ENCODE peak calls at places on chromosome 22, in seven cellular contexts. F is brain microvascular endothelial cell, M is stomach, X is left lung, V is heart right ventricle, R is uterus, I is hepatocyte. D is an unnamed sample. For H3K36me3, the result is how much of the 10 kb centered on the place peaks cover.

GRCh38 chr22:18057568-18058209 is 20.1 kb upstream of the PEX26 start:
- DNase-seq in F (peak), X (no peak), I (peak), M (peak), R (peak), V (no peak), D (peak)

GRCh38 chr22:40607506-40607905 is 29.0 kb downstream of the MRTFA start:
- DNase-seq in R (no peak), M (no peak), I (no peak), V (no peak), F (no peak), X (no peak), D (no peak)

GRCh38 chr22:36194971-36195370 is 6.6 kb downstream of the APOL4 start:
- DNase-seq in F (peak), I (peak), M (peak), X (no peak), R (peak), V (peak), D (no peak)

GRCh38 chr22:43819691-43820670 is 7.9 kb upstream of the EFCAB6 start:
- DNase-seq in V (no peak), M (no peak), I (no peak), F (no peak), R (no peak), X (no peak), D (no peak)

GRCh38 chr22:42596376-42596775 is 18.3 kb downstream of the POLDIP3 start:
- DNase-seq in I (no peak), X (no peak), F (no peak), M (no peak), V (peak), R (no peak), D (no peak)

GRCh38 chr22:27801197-27801615 is 350 bp downstream of the MN1 start:
- DNase-seq in I (peak), V (peak), M (peak), F (no peak), R (no peak), X (no peak), D (no peak)

GRCh38 chr22:33018232-33018864 is 39.8 kb downstream of the SYN3 start:
- DNase-seq in F (peak), M (peak), R (peak), V (peak), I (peak), X (no peak), D (no peak)

GRCh38 chr22:16801571-16801970 is 23.6 kb downstream of the XKR3 start:
- DNase-seq in M (no peak), X (no peak), V (no peak), R (no peak), F (no peak), I (no peak), D (no peak)

GRCh38 chr22:46062971-46063631 is 86.1 kb upstream of the WNT7B start:
- DNase-seq in X (peak), V (no peak), F (no peak), I (no peak), M (peak), R (peak), D (peak)

DNA sequence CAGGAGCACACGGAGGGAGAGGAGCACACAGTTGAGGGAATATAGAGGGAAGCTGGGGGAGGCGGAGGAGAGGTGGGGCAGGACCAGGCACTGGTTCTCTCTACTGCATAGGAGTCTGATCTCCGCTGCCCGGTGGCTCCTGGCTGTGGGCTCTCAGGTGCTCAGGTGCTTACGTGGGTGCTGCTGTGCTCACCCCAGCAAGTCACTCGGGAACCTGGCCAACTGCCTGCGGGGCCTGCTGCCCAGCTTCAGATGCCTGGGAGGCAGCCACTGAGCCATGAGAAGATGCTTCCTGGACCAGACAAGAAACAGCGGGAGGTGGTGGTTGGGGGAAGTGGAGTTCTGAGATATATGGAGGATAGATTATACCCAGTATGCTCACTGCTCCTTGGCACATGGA is 1303.4 kb downstream of the TBC1D22A start:
- DNase-seq in V (no peak), F (no peak), M (no peak), X (no peak), I (no peak), R (no peak), D (no peak)
- TF ChIP-seq CTCF in V (no peak), F (no peak), M (no peak), X (no peak), I (no peak), R (no peak), D (no peak)

GRCh38 chr22:23831781-23832180 is 7.0 kb downstream of the DERL3 start:
- DNase-seq in V (no peak), M (no peak), I (no peak), R (no peak), F (no peak), X (no peak), D (no peak)
- H3K36me3 ChIP-seq in V (under half), M (half or more), I (under half), R (under half), F (under half), X (half or more), D (under half)

DNA sequence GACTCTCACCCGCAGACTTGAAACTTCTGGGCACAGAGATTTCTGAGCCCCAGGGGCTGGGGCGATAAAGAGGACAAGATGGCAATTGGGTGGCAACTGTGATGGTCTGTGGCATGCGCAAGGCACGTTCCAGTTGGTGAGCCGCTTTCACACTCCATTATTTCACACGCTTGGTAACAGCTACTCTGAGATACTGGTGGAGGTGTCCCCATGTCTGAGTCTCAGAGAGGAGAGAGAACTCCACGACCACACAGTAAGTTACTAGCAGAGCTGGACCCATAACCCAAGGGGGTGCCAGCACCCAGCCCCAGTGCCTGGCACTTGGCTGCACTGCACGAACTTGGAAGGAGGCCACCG is 6.0 kb upstream of the KCNJ4 start:
- DNase-seq in I (no peak), R (no peak), M (no peak), V (no peak), X (peak), F (no peak), D (no peak)
- H3K4me3 ChIP-seq in I (no peak), R (no peak), M (no peak), V (peak), X (no peak), F (no peak), D (peak)

DNA sequence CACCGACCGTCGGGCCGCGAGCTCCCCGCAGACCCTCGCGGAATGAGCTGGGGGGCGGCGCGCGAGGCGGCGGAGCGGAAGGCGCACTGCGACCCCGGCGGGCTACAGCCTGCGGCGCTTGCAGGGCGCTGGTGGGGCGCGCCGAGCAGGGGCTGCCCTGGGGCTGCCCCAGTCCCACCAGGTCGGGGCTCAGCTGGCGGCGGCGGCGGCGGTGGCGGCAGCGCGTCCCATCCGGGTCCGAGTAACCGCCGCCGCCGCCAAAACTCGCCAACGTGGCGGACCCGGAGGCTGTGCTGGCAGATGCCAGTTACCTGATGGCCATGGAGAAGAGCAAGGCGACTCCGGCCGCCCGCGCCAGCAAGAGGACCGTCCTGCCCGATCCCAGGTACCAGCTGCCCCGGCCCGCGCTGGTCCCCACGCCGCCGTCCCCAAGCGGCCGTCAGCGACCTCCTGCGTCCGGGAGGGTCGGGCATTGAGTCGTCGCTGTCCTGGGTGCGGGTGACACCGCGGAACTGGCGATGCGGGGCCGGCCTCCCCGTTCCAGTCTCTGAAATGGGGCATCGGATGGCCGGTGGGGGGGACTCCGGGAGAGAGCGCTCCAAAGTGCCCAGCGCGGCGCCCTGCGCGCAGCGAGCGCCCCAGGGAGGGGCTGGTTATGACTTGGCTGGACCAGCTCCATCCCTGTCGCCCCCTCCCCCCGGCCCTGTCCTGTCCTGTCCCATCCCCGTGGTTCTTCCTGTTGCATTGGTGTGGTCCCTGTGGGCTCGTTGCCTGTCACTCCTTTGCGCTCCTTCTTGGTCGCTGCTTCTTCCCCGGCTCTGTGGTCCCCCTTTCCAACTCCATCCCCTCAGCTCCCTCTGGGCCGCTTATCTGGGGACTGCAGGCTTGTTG is 63.5 kb downstream of the CRYBB2 start:
- DNase-seq in I (peak), M (no peak), V (no peak), X (peak), R (no peak), F (no peak), D (no peak)
- TF ChIP-seq CTCF in I (no peak), M (no peak), V (no peak), X (no peak), R (no peak), F (no peak), D (no peak)

GRCh38 chr22:30029512-30029911 is 50.8 kb upstream of the HORMAD2 start:
- DNase-seq in M (no peak), F (no peak), R (no peak), V (no peak), X (no peak), I (no peak), D (no peak)

GRCh38 chr22:30026751-30027150 is 53.5 kb upstream of the HORMAD2 start:
- DNase-seq in F (no peak), R (no peak), V (no peak), M (no peak), X (no peak), I (no peak), D (no peak)

GRCh38 chr22:30028731-30029130 is 51.5 kb upstream of the HORMAD2 start:
- DNase-seq in M (no peak), F (no peak), R (no peak), X (no peak), I (no peak), V (no peak), D (no peak)

GRCh38 chr22:30027169-30027568 is 53.1 kb upstream of the HORMAD2 start:
- DNase-seq in I (peak), V (no peak), R (no peak), X (no peak), F (no peak), M (peak), D (no peak)

DNA sequence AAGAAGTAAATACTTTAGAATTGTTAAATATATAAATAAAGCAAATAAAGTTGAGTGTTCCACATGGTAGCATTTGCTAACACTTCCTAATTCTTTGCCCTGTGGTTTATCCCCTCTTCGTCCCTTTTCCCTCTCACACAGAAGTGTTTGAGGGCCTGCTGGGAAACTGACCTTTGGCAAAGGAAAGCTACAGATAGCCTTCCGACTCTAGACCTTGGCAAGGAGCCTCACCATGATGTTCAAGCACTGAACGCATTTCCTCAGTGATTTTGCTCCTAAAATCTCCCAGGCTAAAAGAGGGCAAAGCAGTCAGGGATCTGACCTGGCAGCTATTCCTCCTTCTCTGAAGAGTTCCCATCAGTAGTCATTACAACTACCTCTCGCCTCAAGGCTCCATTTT is 52.5 kb upstream of the HORMAD2 start:
- DNase-seq in F (no peak), I (no peak), X (no peak), M (peak), V (no peak), R (no peak), D (no peak)
- H3K36me3 ChIP-seq in F (under half), I (under half), X (half or more), M (half or more), V (under half), R (under half), D (half or more)

GRCh38 chr22:20438066-20438677 is 547 bp upstream of the SCARF2 start:
- DNase-seq in X (no peak), R (no peak), V (no peak), I (peak), M (no peak), F (no peak), D (peak)

GRCh38 chr22:20435436-20436308 is 2.0 kb downstream of the SCARF2 start:
- DNase-seq in X (no peak), F (no peak), I (no peak), R (no peak), V (no peak), M (no peak), D (peak)

GRCh38 chr22:20437253-20438065 is at the start of gene SCARF2:
- DNase-seq in M (no peak), V (peak), F (no peak), I (peak), R (peak), X (no peak), D (peak)

GRCh38 chr22:20434773-20435172 is 2.9 kb downstream of the SCARF2 start:
- DNase-seq in F (no peak), V (no peak), X (no peak), M (no peak), I (no peak), R (no peak), D (no peak)

GRCh38 chr22:20436309-20437252 is 1.0 kb downstream of the SCARF2 start:
- DNase-seq in X (no peak), F (no peak), V (peak), R (peak), I (peak), M (no peak), D (no peak)
- H3K4me3 ChIP-seq in X (peak), F (peak), V (peak), R (peak), I (peak), M (peak), D (peak)

D was measured in tibial artery.